ENCODE peak calls at places on chromosomes 4 and X, in five cellular contexts. V is trophoblast cell, S is neuronal stem cell, M is mesenchymal stem cell, Z is H1. Q is an unnamed sample.
A peak's percentile ranks its signal among the peaks of the same experiment; 100 is the strongest.

GRCh38 chr4:7207791-7208231 is 15.5 kb downstream of the SORCS2 start:
- DNase-seq in M (no peak), V (no peak), S (no peak), Z (no peak), Q (no peak)

GRCh38 chrX:85569691-85570090 is 190.2 kb upstream of the POF1B start:
- DNase-seq in Z (no peak), V (no peak), S (no peak), M (no peak), Q (no peak)

GRCh38 chr4:37763831-37764230 is 62.7 kb upstream of the PGM2 start:
- DNase-seq in S (no peak), V (no peak), Z (no peak), M (peak; percentile 27), Q (no peak)

GRCh38 chr4:77699731-77700210 is 94.2 kb downstream of the CXCL13 start:
- DNase-seq in M (peak; percentile 94), Z (no peak), S (peak; percentile 55), V (peak; percentile 46), Q (peak; percentile 62)

GRCh38 chrX:117919755-117920154 is 196.9 kb downstream of the KLHL13 start:
- DNase-seq in M (no peak), S (no peak), V (no peak), Z (no peak), Q (no peak)

GRCh38 chr4:168707205-168707604 is 210.4 kb downstream of the PALLD start:
- DNase-seq in V (no peak), S (no peak), Z (no peak), M (no peak), Q (no peak)

GRCh38 chrX:14616301-14616700 is 87.0 kb downstream of the GLRA2 start:
- DNase-seq in S (no peak), M (peak; percentile 8), Z (no peak), V (no peak), Q (no peak)

GRCh38 chr4:3288571-3289094 is 4.2 kb upstream of the RGS12 start:
- DNase-seq in V (no peak), S (no peak), M (no peak), Z (peak; percentile 41), Q (no peak)

GRCh38 chrX:12309040-12309732 is 170.9 kb downstream of the FRMPD4 start:
- DNase-seq in V (no peak), Z (no peak), S (no peak), M (no peak), Q (no peak)

GRCh38 chrX:41116948-41117347 is 31.7 kb downstream of the USP9X start:
- DNase-seq in V (no peak), Z (no peak), M (no peak), S (no peak), Q (no peak)

GRCh38 chr4:54063737-54064316 is 578 bp downstream of the CHIC2 start:
- DNase-seq in S (peak; percentile 15), M (peak; percentile 54), V (peak; percentile 27), Z (no peak), Q (peak; percentile 36)

GRCh38 chr4:156606444-156607197 is 365.0 kb downstream of the PDGFC start:
- DNase-seq in V (peak; percentile 70), M (peak; percentile 71), S (no peak), Z (no peak), Q (no peak)

GRCh38 chrX:134551365-134552095 is 91.6 kb downstream of the HPRT1 start:
- DNase-seq in Z (no peak), M (peak; percentile 66), V (no peak), S (no peak), Q (no peak)

GRCh38 chr4:113186960-113187757 is 137.7 kb downstream of the ANK2 start:
- DNase-seq in V (no peak), S (no peak), M (no peak), Z (no peak), Q (no peak)

DNA sequence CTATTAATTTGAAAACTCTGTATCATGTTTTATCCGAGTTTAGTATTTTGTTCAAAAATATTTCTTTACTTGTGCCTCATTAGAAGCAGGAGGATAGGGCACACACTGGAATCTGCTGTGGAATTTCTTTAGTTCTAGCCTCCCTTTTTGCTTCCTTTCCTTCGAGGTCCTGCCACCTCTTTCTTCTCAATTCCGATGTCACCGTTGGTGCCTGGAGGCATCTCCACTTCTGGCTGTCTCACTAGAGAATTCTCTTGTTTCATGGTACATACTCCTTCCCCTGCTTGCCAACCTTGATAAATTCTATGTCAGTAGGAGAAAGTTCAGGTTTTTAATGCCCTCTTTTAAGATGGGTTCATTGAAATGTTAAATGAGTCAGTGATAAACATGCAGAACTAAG is 140.1 kb downstream of the ANK2 start:
- DNase-seq in Z (no peak), V (no peak), S (no peak), M (no peak), Q (no peak)
- H2BK12ac ChIP-seq in Z (no peak overlapping the region), V (no peak overlapping the region), S (no peak overlapping the region), M (no peak overlapping the region), Q (no peak overlapping the region)

GRCh38 chr4:10704050-10704810 is 19.7 kb upstream of the CLNK start:
- DNase-seq in S (no peak), M (peak; percentile 70), V (no peak), Z (no peak), Q (no peak)

GRCh38 chr4:10703146-10703545 is 18.6 kb upstream of the CLNK start:
- DNase-seq in Z (no peak), S (no peak), V (no peak), M (peak; percentile 52), Q (no peak)

GRCh38 chr4:10701702-10702460 is 17.3 kb upstream of the CLNK start:
- DNase-seq in Z (no peak), S (no peak), V (no peak), M (peak; percentile 28), Q (no peak)

GRCh38 chr4:10706236-10706635 is 21.7 kb upstream of the CLNK start:
- DNase-seq in M (no peak), S (no peak), Z (no peak), V (no peak), Q (no peak)
- H3K27me3 ChIP-seq in M (no peaks in the 10 kb centered on the region), S (no peaks in the 10 kb centered on the region), Z (no peaks in the 10 kb centered on the region), V (no peaks in the 10 kb centered on the region), Q (no peaks in the 10 kb centered on the region)

DNA sequence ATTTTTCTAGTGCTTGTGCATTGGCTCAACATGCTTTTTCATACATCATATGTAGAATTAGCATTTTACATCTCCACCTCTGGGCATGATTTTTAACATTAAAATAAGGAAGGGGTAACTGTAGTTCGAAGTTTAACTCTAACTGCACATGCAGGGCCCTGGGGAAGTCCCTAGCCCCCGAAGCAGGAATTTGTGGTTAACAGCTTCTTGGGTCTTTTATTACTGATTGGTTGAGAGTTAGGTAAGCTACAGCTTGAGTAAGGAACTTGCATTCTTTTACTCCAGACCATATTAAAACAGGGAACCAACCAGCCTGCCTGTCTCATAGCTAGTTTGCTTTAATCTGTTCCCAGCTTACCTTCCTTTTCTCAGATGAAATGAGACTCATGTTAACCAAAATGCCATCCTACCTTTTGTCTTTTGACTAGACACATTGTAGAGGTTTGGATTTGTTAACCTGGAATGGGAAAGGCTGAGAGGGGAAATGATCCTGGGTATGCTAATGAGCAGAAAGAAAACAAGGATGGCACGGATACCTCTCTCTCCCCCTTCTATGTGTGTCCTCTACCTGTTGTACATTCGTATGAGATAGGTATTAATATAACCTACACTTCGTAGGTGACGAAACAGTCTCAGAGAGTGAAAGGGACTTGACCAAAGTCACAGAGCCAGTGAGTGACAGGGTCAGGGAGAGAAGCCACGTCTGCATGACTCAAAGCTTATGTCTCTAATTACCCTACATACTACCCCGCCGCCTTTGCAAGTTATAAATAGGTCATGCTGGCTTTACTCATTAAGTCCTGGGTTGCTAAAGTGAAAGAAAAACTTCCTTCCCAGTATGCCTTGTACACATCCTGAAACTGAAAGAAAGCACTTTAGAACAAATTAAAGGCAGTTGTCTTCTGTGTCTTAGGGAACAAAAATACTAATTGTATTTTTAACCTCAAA is 119.5 kb upstream of the AFF2 start:
- DNase-seq in M (no peak), V (peak; percentile 44), S (no peak), Z (no peak), Q (no peak)
- H2BK12ac ChIP-seq in M (no peak overlapping the region), V (no peak overlapping the region), S (no peak overlapping the region), Z (no peak overlapping the region), Q (no peak overlapping the region)

GRCh38 chrX:111822191-111822590 is 53.8 kb upstream of the TRPC5OS start:
- DNase-seq in S (no peak), V (no peak), M (no peak), Z (no peak), Q (no peak)
- H3K27me3 ChIP-seq in S (no peaks in the 10 kb centered on the region), V (no peaks in the 10 kb centered on the region), M (peaks cover 39% of the 10 kb centered on the region), Z (no peaks in the 10 kb centered on the region), Q (no peaks in the 10 kb centered on the region)

DNA sequence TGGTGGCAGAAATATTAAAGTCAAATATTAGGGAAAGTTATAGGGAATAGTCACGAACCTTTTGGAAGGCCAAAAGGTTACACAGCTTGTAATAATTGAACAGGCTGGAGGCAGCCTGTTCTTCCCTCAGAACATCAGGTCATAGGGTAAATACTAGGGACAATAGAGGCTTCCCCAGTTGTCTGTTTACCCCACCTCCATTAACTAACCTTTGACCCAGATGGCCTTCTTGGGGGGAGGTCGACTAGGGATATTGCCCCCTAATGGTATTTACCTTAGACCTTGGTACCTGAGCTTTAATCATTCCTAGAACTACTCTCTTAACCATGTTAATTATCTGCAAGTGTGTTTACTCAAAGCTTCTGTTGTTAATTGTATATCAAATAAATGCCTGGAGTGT is 26.0 kb downstream of the C4orf17 start:
- DNase-seq in S (no peak), Z (no peak), V (no peak), M (no peak), Q (no peak)
- H2BK12ac ChIP-seq in S (no peak overlapping the region), Z (no peak overlapping the region), V (no peak overlapping the region), M (no peak overlapping the region), Q (no peak overlapping the region)

Q was measured in H9.